ENCODE peak calls at places on chromosomes 2 and 18, in nine cellular contexts. T, L, K, W, I, G, A, B and M are unnamed samples.

GRCh38 chr2:2184549-2185249 is 146.4 kb downstream of the MYT1L start:
- DNase-seq in T (no peak), L (no peak), K (no peak), W (no peak), I (peak; percentile 18), G (no peak), A (no peak), B (no peak), M (no peak)

GRCh38 chr2:101152195-101153076 is 1.3 kb upstream of the TBC1D8 start:
- DNase-seq in T (no peak), L (no peak), K (peak; percentile 40), W (peak; percentile 82), I (peak; percentile 67), G (peak; percentile 45), A (peak; percentile 57), B (no peak), M (peak; percentile 33)

GRCh38 chr2:98702127-98702802 is 28.7 kb downstream of the MGAT4A start:
- DNase-seq in T (no peak), L (no peak), K (no peak), W (no peak), I (peak; percentile 50), G (peak; percentile 83), A (no peak), B (no peak), M (no peak)

GRCh38 chr2:100818606-100819364 is 1.2 kb upstream of the NPAS2 start:
- DNase-seq in T (no peak), L (peak; percentile 60), K (peak; percentile 10), W (no peak), I (peak; percentile 76), G (peak; percentile 75), A (peak; percentile 62), B (no peak), M (peak; percentile 24)

GRCh38 chr2:236749346-236749745 is 179.7 kb downstream of the ACKR3 start:
- DNase-seq in T (no peak), L (no peak), K (no peak), W (no peak), I (no peak), G (no peak), A (no peak), B (no peak), M (no peak)

GRCh38 chr2:120353931-120354330 is 8.0 kb downstream of the INHBB start:
- DNase-seq in T (no peak), L (no peak), K (no peak), W (no peak), I (no peak), G (no peak), A (no peak), B (no peak), M (no peak)

GRCh38 chr2:218003265-218003950 is 613 bp upstream of the TNS1 start:
- DNase-seq in T (no peak), L (no peak), K (no peak), W (no peak), I (peak; percentile 55), G (peak; percentile 52), A (no peak), B (no peak), M (peak; percentile 78)

GRCh38 chr2:10935953-10936942 is 24.5 kb downstream of the KCNF1 start:
- DNase-seq in T (no peak), L (no peak), K (peak; percentile 94), W (no peak), I (no peak), G (no peak), A (peak; percentile 99), B (peak; percentile 43), M (no peak)

GRCh38 chr2:36539631-36540030 is 58.3 kb downstream of the FEZ2 start:
- DNase-seq in T (no peak), L (no peak), K (no peak), W (no peak), I (no peak), G (no peak), A (no peak), B (no peak), M (no peak)

GRCh38 chr2:224958873-224959272 is 83.4 kb downstream of the DOCK10 start:
- DNase-seq in T (no peak), L (no peak), K (no peak), W (no peak), I (no peak), G (no peak), A (no peak), B (no peak), M (no peak)

GRCh38 chr2:163157411-163157810 is 318.8 kb upstream of the KCNH7 start:
- DNase-seq in T (no peak), L (no peak), K (no peak), W (no peak), I (no peak), G (no peak), A (no peak), B (no peak), M (no peak)

GRCh38 chr2:160362521-160362920 is 131.1 kb downstream of the RBMS1 start:
- DNase-seq in T (no peak), L (no peak), K (no peak), W (no peak), I (no peak), G (no peak), A (no peak), B (no peak), M (no peak)
- H3K4me1 ChIP-seq in T (no peaks in the 10 kb centered on the region), L (no peaks in the 10 kb centered on the region), K (no peaks in the 10 kb centered on the region), W (peaks cover 96% of the 10 kb centered on the region), I (peaks cover 18% of the 10 kb centered on the region), G (peaks cover 14% of the 10 kb centered on the region), A (peaks cover 98% of the 10 kb centered on the region), B (no peaks in the 10 kb centered on the region), M (peaks cover 27% of the 10 kb centered on the region)

DNA sequence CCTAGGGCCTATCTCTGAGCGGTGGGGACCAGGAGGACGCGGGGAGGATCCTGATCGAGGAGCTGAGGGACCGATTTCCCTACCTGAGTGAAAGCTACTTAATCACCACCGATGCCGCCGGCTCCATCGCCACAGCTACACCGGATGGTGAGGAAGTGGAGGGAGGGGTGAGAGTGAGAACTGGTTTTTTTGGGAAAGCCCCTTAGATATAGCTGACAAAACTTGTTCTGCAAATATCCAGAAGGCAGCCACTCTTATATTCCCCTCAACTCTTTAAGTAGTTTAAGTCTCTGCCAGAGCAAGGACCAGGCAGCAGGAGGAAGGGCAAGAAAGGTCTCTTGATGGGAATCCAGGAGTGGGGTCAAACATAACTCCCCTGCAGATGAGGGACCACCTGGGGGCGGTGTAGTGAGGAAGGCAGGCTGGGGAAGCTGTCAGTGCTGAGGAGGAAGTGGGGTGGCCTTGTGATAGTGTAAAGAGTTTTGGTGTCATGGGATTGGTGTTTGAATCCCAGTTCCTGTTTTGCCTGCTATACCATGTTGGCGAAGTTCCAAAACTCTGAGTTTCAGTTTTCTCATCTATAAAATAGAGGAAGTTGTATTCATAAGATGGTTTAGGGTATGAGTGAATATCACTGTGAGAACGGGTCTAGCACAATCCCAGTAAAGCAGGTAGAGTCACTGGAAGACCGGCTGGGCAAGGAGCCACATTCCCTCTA is 3.4 kb downstream of the NAGK start:
- DNase-seq in T (no peak), L (no peak), K (no peak), W (peak; percentile 87), I (peak; percentile 33), G (no peak), A (no peak), B (no peak), M (no peak)
- TF ChIP-seq POLR2A in T (no peak), L (no peak), K (no peak), W (no peak), I (no peak), G (no peak), A (no peak), B (no peak), M (no peak)

DNA sequence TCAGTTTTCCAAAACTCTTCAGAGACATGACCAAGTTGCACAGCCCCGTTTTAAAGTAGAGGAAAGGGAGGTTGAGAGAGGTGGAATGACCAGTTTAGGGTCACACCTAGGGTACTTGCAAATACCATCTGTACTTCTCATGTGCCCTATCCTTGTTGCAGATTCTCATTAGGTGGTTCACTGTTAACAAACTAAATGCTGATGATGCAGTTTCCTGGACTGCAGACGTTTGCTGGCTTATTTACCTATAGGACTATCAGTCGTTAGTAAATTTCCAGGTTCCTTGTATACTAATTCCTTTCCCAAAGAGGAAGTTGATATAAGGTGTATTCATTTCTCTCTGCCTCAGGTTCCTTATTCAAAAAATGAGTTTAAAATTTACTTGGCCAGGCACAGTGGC is 1.4 kb downstream of the FARP2 start:
- DNase-seq in T (no peak), L (no peak), K (no peak), W (no peak), I (no peak), G (no peak), A (no peak), B (no peak), M (no peak)
- H3K4me3 ChIP-seq in T (peak overlapping the region; percentile 96), L (peak overlapping the region; percentile 97), K (peak overlapping the region; percentile 87), W (peak overlapping the region; percentile 77), I (peak overlapping the region; percentile 82), G (no peak overlapping the region), A (peak overlapping the region; percentile 79), B (peak overlapping the region; percentile 75), M (no peak overlapping the region)

DNA sequence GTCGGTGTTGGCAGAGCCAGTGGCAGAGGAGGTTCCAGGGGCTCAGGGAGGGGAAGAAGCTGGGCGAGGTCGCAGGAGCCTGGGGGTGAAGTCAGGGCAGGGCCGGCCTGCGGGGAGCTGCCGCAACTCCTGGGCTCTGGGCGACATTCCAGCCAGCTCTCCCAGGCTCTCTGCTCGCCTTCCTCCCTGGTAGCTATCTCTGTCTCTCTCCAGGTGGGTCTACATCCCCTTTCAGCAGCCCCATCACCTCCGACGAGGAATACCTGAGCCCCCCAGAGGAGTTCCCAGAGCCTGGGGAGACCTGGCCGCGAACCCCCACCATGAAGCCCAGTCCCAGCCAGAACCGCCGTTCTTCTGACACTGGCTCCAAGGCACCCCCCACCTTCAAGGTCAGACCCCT is 27.0 kb downstream of the SPEG start:
- DNase-seq in T (no peak), L (no peak), K (no peak), W (no peak), I (no peak), G (no peak), A (no peak), B (no peak), M (no peak)
- H3K4me1 ChIP-seq in T (no peaks in the 10 kb centered on the region), L (peaks cover 6% of the 10 kb centered on the region), K (no peaks in the 10 kb centered on the region), W (peaks cover 4% of the 10 kb centered on the region), I (peaks cover 11% of the 10 kb centered on the region), G (no peaks in the 10 kb centered on the region), A (peaks cover 2% of the 10 kb centered on the region), B (peaks cover 20% of the 10 kb centered on the region), M (peaks cover 17% of the 10 kb centered on the region)

GRCh38 chr18:6414723-6415362 is at the start of gene L3MBTL4:
- DNase-seq in T (no peak), L (no peak), K (no peak), W (peak; percentile 89), I (peak; percentile 29), G (peak; percentile 68), A (no peak), B (no peak), M (peak; percentile 76)
- TF ChIP-seq POLR2A in T (no peak), L (no peak), K (no peak), W (no peak), I (no peak), G (peak; percentile 54), A (no peak), B (no peak), M (peak; percentile 23)

GRCh38 chr2:140869107-140869506 is 1261.7 kb downstream of the LRP1B start:
- DNase-seq in T (no peak), L (no peak), K (no peak), W (no peak), I (no peak), G (no peak), A (no peak), B (no peak), M (no peak)

GRCh38 chr2:140861666-140862065 is 1269.2 kb downstream of the LRP1B start:
- DNase-seq in T (no peak), L (no peak), K (no peak), W (no peak), I (no peak), G (no peak), A (no peak), B (no peak), M (no peak)

GRCh38 chr2:140863713-140864112 is 1267.1 kb downstream of the LRP1B start:
- DNase-seq in T (no peak), L (no peak), K (peak; percentile 63), W (no peak), I (no peak), G (no peak), A (peak; percentile 3), B (no peak), M (no peak)

GRCh38 chr2:140865851-140866250 is 1265.0 kb downstream of the LRP1B start:
- DNase-seq in T (no peak), L (no peak), K (no peak), W (no peak), I (no peak), G (no peak), A (no peak), B (no peak), M (no peak)
- H3K4me3 ChIP-seq in T (no peak overlapping the region), L (no peak overlapping the region), K (no peak overlapping the region), W (no peak overlapping the region), I (no peak overlapping the region), G (no peak overlapping the region), A (no peak overlapping the region), B (no peak overlapping the region), M (no peak overlapping the region)